ENCODE peak calls at places on chromosomes 3 and 15, in four cellular contexts. F is suprapubic skin, J is upper lobe of left lung, E is sigmoid colon. U is an unnamed sample.

GRCh38 chr15:67248106-67248505 is 6.4 kb downstream of the AAGAB start:
- DNase-seq in F (no peak), J (no peak), E (no peak), U (no peak)

GRCh38 chr3:24196526-24196925 is 251.4 kb downstream of the NR1D2 start:
- DNase-seq in F (no peak), J (no peak), E (no peak), U (no peak)

GRCh38 chr3:133535971-133536634 is 37.4 kb upstream of the CDV3 start:
- DNase-seq in F (no peak), J (no peak), E (no peak), U (peak)

GRCh38 chr3:190306026-190306425 is 16.2 kb downstream of the CLDN1 start:
- DNase-seq in F (no peak), J (no peak), E (no peak), U (no peak)

GRCh38 chr3:134344560-134344959 is 29.7 kb downstream of the AMOTL2 start:
- DNase-seq in F (no peak), J (no peak), E (no peak), U (no peak)

GRCh38 chr3:45272828-45273470 is 46.9 kb upstream of the TMEM158 start:
- DNase-seq in F (no peak), J (no peak), E (no peak), U (no peak)

GRCh38 chr15:61175024-61175423 is 54.1 kb downstream of the RORA start:
- DNase-seq in F (no peak), J (no peak), E (no peak), U (no peak)

GRCh38 chr15:31352283-31352880 is 25.7 kb downstream of the KLF13 start:
- DNase-seq in F (no peak), J (peak), E (no peak), U (peak)

GRCh38 chr3:45774581-45775505 is 21.5 kb downstream of the SLC6A20 start:
- DNase-seq in F (no peak), J (no peak), E (no peak), U (no peak)

GRCh38 chr3:196184881-196185280 is 26.3 kb downstream of the ZDHHC19 start:
- DNase-seq in F (no peak), J (no peak), E (no peak), U (no peak)

GRCh38 chr15:98503970-98504369 is 144.4 kb upstream of the IGF1R start:
- DNase-seq in F (no peak), J (no peak), E (no peak), U (no peak)
- TF ChIP-seq POLR2AphosphoS5 in F (no peak), J (peak), E (peak), U (peak)

GRCh38 chr3:49236226-49236625 is 40.8 kb downstream of the C3orf62 start:
- DNase-seq in F (no peak), J (no peak), E (no peak), U (no peak)

GRCh38 chr3:49237344-49237743 is 39.7 kb downstream of the C3orf62 start:
- DNase-seq in F (no peak), J (no peak), E (no peak), U (no peak)

DNA sequence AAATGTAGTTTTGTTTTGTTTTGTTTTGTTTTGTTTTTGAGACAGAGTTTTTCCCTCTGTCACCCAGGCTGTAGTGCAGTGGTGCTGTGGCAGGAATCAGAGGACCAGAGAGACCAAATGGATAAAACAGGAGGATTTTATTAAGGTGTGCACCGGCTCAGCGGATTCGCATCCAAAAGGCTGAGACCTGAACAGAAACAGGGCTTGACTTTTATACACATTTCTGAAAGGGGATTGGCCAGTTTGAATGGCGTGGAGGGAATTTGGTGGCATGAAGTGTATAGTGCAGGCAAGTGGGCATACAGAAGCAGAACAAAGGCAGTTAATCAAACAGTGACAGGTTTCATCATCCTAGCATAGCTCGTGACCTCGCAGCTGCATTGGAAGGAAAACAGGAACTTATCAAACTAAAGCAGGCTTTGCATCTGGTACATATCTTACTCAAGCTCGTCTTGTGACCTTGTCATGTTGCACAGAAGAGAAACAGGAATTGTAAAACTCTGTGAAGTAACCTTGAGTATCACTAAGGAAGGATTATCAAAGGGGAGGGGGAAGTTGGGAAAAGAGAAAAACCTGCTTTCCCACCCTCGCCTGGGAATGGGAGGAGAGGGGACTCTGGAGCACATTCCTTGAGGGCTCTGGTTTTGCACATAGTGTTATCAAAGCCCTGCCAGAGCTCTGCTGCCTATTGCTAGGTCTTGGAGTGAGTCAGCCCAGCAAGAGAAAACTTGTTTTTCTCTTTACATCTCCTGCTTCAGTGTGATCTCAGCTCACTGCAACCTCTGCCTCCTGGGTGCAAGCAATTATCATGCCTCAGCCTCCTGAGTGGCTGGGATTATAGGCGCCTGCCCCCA is 38.5 kb downstream of the C3orf62 start:
- DNase-seq in F (peak), J (peak), E (peak), U (peak)
- H3K27ac ChIP-seq in F (peak), J (peak), E (peak), U (peak)

DNA sequence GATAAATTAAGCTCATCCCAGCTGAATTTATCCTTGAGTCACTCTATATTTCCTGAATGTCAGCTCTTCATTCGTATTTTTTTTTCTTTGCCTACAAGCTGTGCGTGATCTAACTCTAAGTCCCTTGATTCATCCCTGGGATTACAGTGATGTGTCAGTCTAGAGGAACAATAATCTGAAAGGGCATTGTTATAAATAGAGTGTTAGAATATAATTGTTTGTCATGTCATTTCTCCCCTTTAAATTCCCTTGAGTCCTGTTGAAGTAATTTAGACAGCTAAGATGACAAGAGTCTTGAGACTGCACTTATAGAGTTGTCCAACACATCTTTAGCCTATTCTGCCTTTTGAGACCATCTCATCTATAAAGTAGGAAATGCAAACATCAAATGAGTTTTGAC is 621.8 kb downstream of the ZIC1 start:
- DNase-seq in F (no peak), J (no peak), E (no peak), U (no peak)
- TF ChIP-seq EP300 in F (no peak), J (no peak), E (no peak), U (no peak)

DNA sequence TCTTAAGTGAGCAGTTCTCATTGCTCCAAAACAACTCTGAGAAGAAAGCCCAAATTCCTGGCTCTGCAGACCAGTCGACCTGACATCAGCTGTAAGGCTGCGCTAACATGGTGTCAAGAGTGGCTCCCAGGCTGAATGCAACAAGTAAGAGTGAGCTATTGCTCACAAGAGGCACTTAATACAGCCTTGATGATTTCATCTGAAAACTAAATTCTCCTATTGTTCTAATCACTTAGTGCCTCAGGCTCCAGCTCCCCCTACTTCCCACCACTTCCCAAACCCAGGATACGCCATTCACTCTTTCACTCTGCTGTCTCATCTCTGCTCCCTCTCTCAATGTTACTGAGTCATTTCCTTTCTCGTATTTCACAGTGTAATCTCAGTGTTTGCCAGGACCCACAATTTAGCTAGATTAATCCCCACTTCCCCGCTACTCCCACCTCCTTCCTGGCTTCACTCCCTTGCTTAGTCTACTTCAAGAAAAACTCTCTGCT is 81.7 kb downstream of the WWTR1 start:
- DNase-seq in F (no peak), J (no peak), E (no peak), U (no peak)
- TF ChIP-seq POLR2AphosphoS5 in F (no peak), J (peak), E (peak), U (peak)

U was measured in transverse colon.